ENCODE peak calls at places on chromosomes 2 and 18, in ten cellular contexts. L, R, Y, F, M, W, V, G, O and A are unnamed samples.

GRCh38 chr2:160224060-160224459 is 24.0 kb upstream of the ITGB6 start:
- DNase-seq in L (no peak), R (no peak), Y (peak), F (no peak), M (peak), W (peak), V (no peak), G (no peak), O (peak), A (peak)

GRCh38 chr2:215537621-215538020 is 101.8 kb upstream of the FN1 start:
- DNase-seq in L (no peak), R (no peak), Y (no peak), F (no peak), M (peak), W (no peak), V (no peak), G (no peak), O (peak), A (no peak)

GRCh38 chr2:42562474-42563144 is 5.8 kb upstream of the MTA3 start:
- DNase-seq in L (no peak), R (no peak), Y (no peak), F (no peak), M (no peak), W (no peak), V (no peak), G (no peak), O (no peak), A (no peak)

GRCh38 chr2:100703213-100703612 is 116.7 kb upstream of the NPAS2 start:
- DNase-seq in L (no peak), R (no peak), Y (no peak), F (peak), M (no peak), W (no peak), V (no peak), G (no peak), O (no peak), A (no peak)

GRCh38 chr2:62473428-62473827 is 32.6 kb downstream of the TMEM17 start:
- DNase-seq in L (no peak), R (no peak), Y (no peak), F (no peak), M (no peak), W (no peak), V (no peak), G (no peak), O (no peak), A (no peak)

GRCh38 chr2:96524482-96525210 is 11.9 kb upstream of the ARID5A start:
- DNase-seq in L (no peak), R (no peak), Y (no peak), F (peak), M (no peak), W (no peak), V (no peak), G (no peak), O (no peak), A (no peak)

GRCh38 chr2:85503168-85503610 is 35.8 kb upstream of the MAT2A start:
- DNase-seq in L (no peak), R (no peak), Y (no peak), F (no peak), M (no peak), W (no peak), V (no peak), G (no peak), O (no peak), A (no peak)

GRCh38 chr2:218708086-218708485 is 2.5 kb upstream of the TTLL4 start:
- DNase-seq in L (no peak), R (no peak), Y (no peak), F (no peak), M (no peak), W (peak), V (no peak), G (no peak), O (no peak), A (peak)

GRCh38 chr18:47775961-47776360 is 154.5 kb downstream of the SMAD2 start:
- DNase-seq in L (no peak), R (no peak), Y (no peak), F (no peak), M (peak), W (no peak), V (no peak), G (no peak), O (peak), A (no peak)

GRCh38 chr2:85785027-85785822 is 31.4 kb downstream of the ATOH8 start:
- DNase-seq in L (peak), R (no peak), Y (no peak), F (no peak), M (peak), W (no peak), V (no peak), G (no peak), O (no peak), A (no peak)

GRCh38 chr2:99571609-99572344 is 82.0 kb upstream of the REV1 start:
- DNase-seq in L (peak), R (no peak), Y (no peak), F (no peak), M (no peak), W (no peak), V (no peak), G (no peak), O (no peak), A (no peak)

GRCh38 chr18:56162871-56163270 is 475.5 kb downstream of the TXNL1 start:
- DNase-seq in L (no peak), R (no peak), Y (no peak), F (no peak), M (no peak), W (no peak), V (no peak), G (no peak), O (no peak), A (no peak)

GRCh38 chr2:69099541-69099940 is 86.6 kb downstream of the ANTXR1 start:
- DNase-seq in L (no peak), R (no peak), Y (peak), F (no peak), M (peak), W (no peak), V (no peak), G (no peak), O (peak), A (no peak)

GRCh38 chr2:45759310-45759851 is 107.9 kb downstream of the PRKCE start:
- DNase-seq in L (no peak), R (no peak), Y (peak), F (peak), M (peak), W (no peak), V (no peak), G (no peak), O (peak), A (no peak)

GRCh38 chr2:56337342-56337741 is 153.6 kb downstream of the CCDC85A start:
- DNase-seq in L (no peak), R (no peak), Y (no peak), F (no peak), M (no peak), W (no peak), V (no peak), G (no peak), O (no peak), A (no peak)

GRCh38 chr18:50306944-50307343 is 19.5 kb upstream of the CXXC1 start:
- DNase-seq in L (peak), R (no peak), Y (no peak), F (no peak), M (peak), W (no peak), V (no peak), G (no peak), O (peak), A (no peak)

GRCh38 chr18:74288730-74289129 is 3.0 kb downstream of the CYB5A start:
- DNase-seq in L (no peak), R (no peak), Y (no peak), F (peak), M (peak), W (no peak), V (no peak), G (no peak), O (no peak), A (no peak)

GRCh38 chr2:212912445-212913103 is 238.8 kb downstream of the IKZF2 start:
- DNase-seq in L (no peak), R (no peak), Y (peak), F (no peak), M (peak), W (no peak), V (no peak), G (no peak), O (peak), A (no peak)

GRCh38 chr2:226585130-226585561 is 214.5 kb downstream of the IRS1 start:
- DNase-seq in L (no peak), R (no peak), Y (no peak), F (no peak), M (no peak), W (no peak), V (no peak), G (no peak), O (no peak), A (no peak)

GRCh38 chr2:137928547-137929503 is 35.4 kb upstream of the HNMT start:
- DNase-seq in L (no peak), R (no peak), Y (peak), F (no peak), M (peak), W (no peak), V (no peak), G (no peak), O (peak), A (no peak)

GRCh38 chr2:28980368-28981015 is 606 bp upstream of the TOGARAM2 start:
- DNase-seq in L (no peak), R (no peak), Y (no peak), F (no peak), M (no peak), W (no peak), V (no peak), G (no peak), O (no peak), A (no peak)

GRCh38 chr2:238772635-238773297 is 75.1 kb upstream of the TWIST2 start:
- DNase-seq in L (no peak), R (no peak), Y (no peak), F (peak), M (no peak), W (no peak), V (no peak), G (no peak), O (no peak), A (no peak)

GRCh38 chr2:161117506-161117905 is 42.7 kb upstream of the TANK start:
- DNase-seq in L (no peak), R (no peak), Y (no peak), F (no peak), M (no peak), W (no peak), V (no peak), G (no peak), O (no peak), A (no peak)

GRCh38 chr2:225401001-225401400 is 1.5 kb downstream of the NYAP2 start:
- DNase-seq in L (no peak), R (no peak), Y (no peak), F (no peak), M (no peak), W (no peak), V (no peak), G (no peak), O (no peak), A (no peak)

GRCh38 chr2:132374551-132374950 is 42.1 kb upstream of the GPR39 start:
- DNase-seq in L (no peak), R (no peak), Y (no peak), F (no peak), M (peak), W (no peak), V (no peak), G (no peak), O (peak), A (no peak)

GRCh38 chr2:28394331-28394877 is 1.7 kb downstream of the FOSL2 start:
- DNase-seq in L (no peak), R (no peak), Y (peak), F (no peak), M (peak), W (no peak), V (no peak), G (no peak), O (peak), A (no peak)

GRCh38 chr2:10215393-10215935 is 87.2 kb upstream of the HPCAL1 start:
- DNase-seq in L (no peak), R (no peak), Y (no peak), F (no peak), M (no peak), W (no peak), V (no peak), G (no peak), O (no peak), A (no peak)

GRCh38 chr2:119231975-119232665 is 8.5 kb downstream of the STEAP3 start:
- DNase-seq in L (no peak), R (no peak), Y (peak), F (no peak), M (peak), W (peak), V (no peak), G (no peak), O (peak), A (peak)

GRCh38 chr2:19871836-19872235 is 29.9 kb downstream of the TTC32 start:
- DNase-seq in L (no peak), R (no peak), Y (no peak), F (peak), M (no peak), W (no peak), V (no peak), G (peak), O (no peak), A (no peak)

GRCh38 chr18:48791636-48792105 is 159.1 kb downstream of the SMAD7 start:
- DNase-seq in L (no peak), R (no peak), Y (no peak), F (peak), M (no peak), W (no peak), V (no peak), G (no peak), O (no peak), A (no peak)

GRCh38 chr2:65562890-65563289 is 130.5 kb upstream of the SPRED2 start:
- DNase-seq in L (no peak), R (no peak), Y (no peak), F (no peak), M (no peak), W (no peak), V (no peak), G (no peak), O (no peak), A (no peak)

GRCh38 chr2:31270871-31271270 is 36.9 kb downstream of the EHD3 start:
- DNase-seq in L (no peak), R (no peak), Y (no peak), F (no peak), M (peak), W (no peak), V (no peak), G (no peak), O (no peak), A (no peak)

GRCh38 chr2:109384308-109385271 is 229.2 kb downstream of the SEPTIN10 start:
- DNase-seq in L (no peak), R (no peak), Y (no peak), F (peak), M (no peak), W (no peak), V (no peak), G (peak), O (no peak), A (no peak)

GRCh38 chr2:235641956-235642355 is 148.1 kb downstream of the AGAP1 start:
- DNase-seq in L (no peak), R (no peak), Y (no peak), F (no peak), M (no peak), W (no peak), V (no peak), G (no peak), O (no peak), A (no peak)
- TF ChIP-seq CTCF in L (no peak), R (no peak), Y (no peak), F (peak), M (no peak), W (no peak), V (no peak), G (no peak), O (no peak), A (no peak)

DNA sequence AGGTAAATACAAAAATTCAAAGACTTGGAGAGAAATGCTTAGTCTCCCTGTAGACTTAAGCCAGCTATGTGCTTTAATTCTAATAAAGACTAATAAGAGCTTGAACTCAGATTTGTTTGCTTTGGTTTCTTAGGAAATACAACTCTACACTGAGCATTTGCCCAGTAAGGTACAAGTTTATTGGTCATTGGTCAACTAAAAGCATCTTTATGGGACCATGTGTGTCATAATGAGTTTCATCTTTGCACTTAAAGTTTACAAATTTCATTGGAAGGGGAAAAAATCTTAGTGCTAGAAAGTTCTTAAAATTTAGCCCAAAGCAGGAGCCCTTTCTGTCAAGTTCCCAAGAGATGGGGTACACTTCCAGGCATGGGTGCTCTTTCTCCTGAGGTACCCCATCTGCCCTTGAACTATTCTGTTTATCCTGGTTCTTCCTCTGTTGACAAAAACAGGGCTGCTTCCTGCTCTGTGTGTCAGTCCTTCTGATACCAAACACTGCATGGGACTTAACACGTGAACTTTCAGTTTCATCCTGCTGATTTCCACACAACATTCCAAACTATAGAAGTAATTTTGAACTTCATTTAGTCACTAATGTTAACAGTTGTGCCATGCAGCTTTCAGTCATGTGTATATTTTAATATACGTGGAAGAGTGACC is 200.2 kb downstream of the TPGS2 start:
- DNase-seq in L (no peak), R (no peak), Y (peak), F (no peak), M (peak), W (no peak), V (no peak), G (no peak), O (peak), A (no peak)
- TF ChIP-seq CTCF in L (no peak), R (no peak), Y (no peak), F (no peak), M (no peak), W (no peak), V (no peak), G (no peak), O (no peak), A (no peak)

GRCh38 chr2:179354739-179355537 is 90.3 kb upstream of the SESTD1 start:
- DNase-seq in L (no peak), R (no peak), Y (no peak), F (no peak), M (peak), W (no peak), V (no peak), G (no peak), O (peak), A (no peak)
- TF ChIP-seq CTCF in L (peak), R (no peak), Y (no peak), F (peak), M (peak), W (no peak), V (peak), G (peak), O (peak), A (no peak)

DNA sequence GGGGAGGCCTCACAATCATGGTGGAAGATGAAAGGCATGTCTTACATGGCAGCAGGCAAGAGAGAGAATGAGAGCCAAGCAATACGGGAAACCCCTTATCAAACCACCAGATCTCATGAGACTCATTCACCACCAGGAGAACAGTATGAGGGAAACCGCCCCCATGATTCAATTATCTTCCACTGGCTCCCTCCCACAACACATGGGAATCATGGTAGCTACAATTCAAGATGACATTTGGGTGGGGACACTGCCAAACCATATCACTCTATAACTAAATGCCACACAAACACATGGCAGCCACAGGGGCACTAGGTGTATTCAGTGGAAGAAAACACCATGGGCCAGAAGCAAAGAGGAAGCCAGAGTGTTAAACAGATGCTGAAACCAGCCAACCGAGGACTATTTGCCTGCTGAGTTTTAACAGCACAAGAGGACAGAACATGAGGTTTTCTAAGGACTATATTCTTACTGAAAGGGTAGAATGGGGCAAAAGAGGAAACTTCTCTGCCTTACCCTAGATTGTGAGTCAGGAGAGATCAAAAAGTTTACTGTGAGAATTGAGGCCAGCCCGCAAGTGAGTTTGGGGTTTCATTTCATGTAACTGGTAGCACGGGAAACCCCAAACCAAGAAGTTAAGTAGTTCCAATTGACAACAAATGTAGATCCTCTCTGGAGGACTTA is 49.2 kb downstream of the SIGLEC15 start:
- DNase-seq in L (no peak), R (peak), Y (peak), F (no peak), M (peak), W (peak), V (no peak), G (peak), O (peak), A (peak)
- TF ChIP-seq CTCF in L (no peak), R (no peak), Y (no peak), F (no peak), M (no peak), W (no peak), V (no peak), G (no peak), O (no peak), A (no peak)

DNA sequence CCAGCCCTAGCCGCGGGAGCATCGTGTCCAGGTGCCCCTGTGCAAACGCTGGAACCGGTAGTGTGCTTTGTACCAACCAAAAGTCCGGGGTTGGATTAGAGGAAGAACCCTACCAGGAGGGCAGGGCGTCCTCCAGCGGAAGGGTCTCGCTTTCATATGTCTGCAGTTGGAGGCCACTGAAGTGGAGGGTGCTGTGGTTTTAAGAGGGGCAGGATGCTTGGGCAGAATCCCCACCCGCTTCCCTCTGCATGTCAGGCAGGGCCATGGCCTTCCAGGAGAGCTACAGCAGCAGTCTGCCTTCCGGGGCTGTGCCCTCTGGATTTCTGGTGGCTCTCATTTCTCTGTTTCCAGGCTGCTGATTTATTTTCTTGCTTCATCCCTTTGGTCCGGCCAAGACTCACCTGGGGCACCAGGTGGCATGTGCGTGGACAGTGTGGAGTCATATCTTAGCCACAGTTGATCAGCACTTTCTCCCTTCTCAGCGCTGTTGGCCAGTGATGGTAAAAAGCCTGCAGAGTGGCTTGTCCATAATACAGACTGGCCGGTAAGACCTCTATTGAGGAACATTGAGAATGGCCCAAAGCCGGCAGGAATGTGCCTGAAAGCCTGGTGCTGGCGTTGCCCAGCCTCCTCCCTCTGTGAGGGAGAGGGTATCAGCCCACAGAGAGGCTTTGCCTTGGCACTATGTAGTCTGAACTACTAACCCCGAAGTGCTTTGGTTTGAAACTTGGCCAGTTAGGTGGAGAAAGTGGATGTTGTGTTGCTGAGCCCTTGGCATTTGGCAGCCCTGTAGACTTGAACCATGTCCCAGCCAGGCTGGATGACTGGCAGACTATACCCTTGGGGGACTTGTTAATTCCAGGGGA is 1.8 kb downstream of the AGAP1 start:
- DNase-seq in L (peak), R (no peak), Y (no peak), F (peak), M (peak), W (no peak), V (no peak), G (no peak), O (no peak), A (peak)
- TF ChIP-seq CTCF in L (no peak), R (no peak), Y (no peak), F (no peak), M (no peak), W (no peak), V (no peak), G (no peak), O (no peak), A (no peak)

GRCh38 chr2:67476808-67477790 is 80.0 kb downstream of the ETAA1 start:
- DNase-seq in L (peak), R (no peak), Y (peak), F (no peak), M (peak), W (peak), V (no peak), G (no peak), O (peak), A (peak)
- TF ChIP-seq CTCF in L (peak), R (no peak), Y (peak), F (peak), M (peak), W (peak), V (no peak), G (no peak), O (peak), A (no peak)